ENCODE peak calls at places on chromosome 14, in nine cellular contexts. O is mesenchymal stem cell; X is HepG2; G is stimulated activated CD4-positive, alpha-beta T cell treated with anti-CD3 and anti-CD28 coated beads, Interleukin-1b, Interleukin-23, amount 100 ng/mL, for 48 hours; N is LHCN-M2; A is activated T-cell treated with anti-CD3 and anti-CD28 coated beads for 1 hour; J is globus pallidus; B is T-helper 17 cell; E is neuronal stem cell. S is an unnamed sample.

GRCh38 chr14:99506269-99506668 is 25.1 kb downstream of the CCNK start:
- DNase-seq in O (no peak), X (no peak), G (no peak), N (no peak), A (no peak), J (no peak), B (no peak), E (no peak), S (no peak)

GRCh38 chr14:69713976-69714716 is 52.8 kb upstream of the SRSF5 start:
- DNase-seq in O (no peak), X (peak), G (no peak), N (no peak), A (no peak), J (no peak), B (no peak), E (no peak), S (no peak)

GRCh38 chr14:55721353-55721752 is 141.3 kb downstream of the KTN1 start:
- DNase-seq in O (peak), X (no peak), G (no peak), N (peak), A (no peak), J (no peak), B (no peak), E (no peak), S (no peak)

GRCh38 chr14:96838449-96838848 is 41.3 kb downstream of the VRK1 start:
- DNase-seq in O (no peak), X (no peak), G (no peak), N (no peak), A (no peak), J (no peak), B (no peak), E (no peak), S (no peak)

GRCh38 chr14:99755068-99755405 is 38.2 kb upstream of the EML1 start:
- DNase-seq in O (no peak), X (no peak), G (no peak), N (no peak), A (no peak), J (no peak), B (no peak), E (no peak), S (no peak)

GRCh38 chr14:83163016-83163415 is 1629.4 kb upstream of the SEL1L start:
- DNase-seq in O (no peak), X (no peak), G (no peak), N (peak), A (no peak), J (no peak), B (no peak), E (no peak), S (no peak)

GRCh38 chr14:66717571-66718140 is 209.7 kb downstream of the GPHN start:
- DNase-seq in O (no peak), X (no peak), G (no peak), N (no peak), A (no peak), J (no peak), B (no peak), E (no peak), S (no peak)

GRCh38 chr14:53979141-53979673 is 22.6 kb upstream of the BMP4 start:
- DNase-seq in O (peak), X (peak), G (no peak), N (peak), A (no peak), J (no peak), B (no peak), E (peak), S (no peak)

GRCh38 chr14:100376751-100377171 is 53.6 kb downstream of the SLC25A47 start:
- DNase-seq in O (peak), X (peak), G (no peak), N (peak), A (no peak), J (no peak), B (no peak), E (no peak), S (no peak)

GRCh38 chr14:69291891-69292586 is 32.1 kb downstream of the GALNT16 start:
- DNase-seq in O (peak), X (no peak), G (no peak), N (no peak), A (no peak), J (no peak), B (no peak), E (no peak), S (no peak)

GRCh38 chr14:23937121-23937692 is 16.4 kb upstream of the DHRS4 start:
- DNase-seq in O (no peak), X (no peak), G (no peak), N (no peak), A (no peak), J (no peak), B (no peak), E (no peak), S (no peak)

GRCh38 chr14:59020382-59020781 is 168.1 kb upstream of the DAAM1 start:
- DNase-seq in O (peak), X (no peak), G (no peak), N (peak), A (no peak), J (no peak), B (no peak), E (no peak), S (no peak)

GRCh38 chr14:50775357-50775756 is 55.6 kb downstream of the NIN start:
- DNase-seq in O (peak), X (no peak), G (no peak), N (peak), A (no peak), J (no peak), B (no peak), E (no peak), S (no peak)

S was measured in T-helper 1 cell.